ENCODE peak calls at places on chromosome 22, in seven cellular contexts. One of them, this sample, is unnamed.

GRCh38 chr22:46063861-46064235 is 86.5 kb upstream of the PPARA start:
- DNase-seq in C1 segment of cervical spinal cord: no peak
- DNase-seq in ecto neural progenitor cell: no peak
- DNase-seq in naive B cell: no peak
- DNase-seq in GM23338: no peak
- DNase-seq in substantia nigra: no peak
- DNase-seq in NCI-H1930: no peak
- DNase-seq in this sample: no peak

GRCh38 chr22:45010532-45010900 is 711 bp upstream of the PHF21B start:
- DNase-seq in C1 segment of cervical spinal cord: no peak
- DNase-seq in ecto neural progenitor cell: no peak
- DNase-seq in naive B cell: no peak
- DNase-seq in GM23338: no peak
- DNase-seq in substantia nigra: no peak
- DNase-seq in NCI-H1930: no peak
- DNase-seq in this sample: no peak

GRCh38 chr22:46454233-46454909 is 83.0 kb downstream of the CELSR1 start:
- DNase-seq in C1 segment of cervical spinal cord: no peak
- DNase-seq in ecto neural progenitor cell: no peak
- DNase-seq in naive B cell: no peak
- DNase-seq in GM23338: no peak
- DNase-seq in substantia nigra: no peak
- DNase-seq in NCI-H1930: no peak
- DNase-seq in this sample: no peak

GRCh38 chr22:48738204-48738980 is 1089.3 kb downstream of the BRD1 start:
- DNase-seq in C1 segment of cervical spinal cord: no peak
- DNase-seq in ecto neural progenitor cell: no peak
- DNase-seq in naive B cell: no peak
- DNase-seq in GM23338: no peak
- DNase-seq in substantia nigra: no peak
- DNase-seq in NCI-H1930: no peak
- DNase-seq in this sample: no peak

GRCh38 chr22:42214625-42215415 is 55.6 kb downstream of the TCF20 start:
- DNase-seq in C1 segment of cervical spinal cord: peak; percentile 85
- DNase-seq in ecto neural progenitor cell: peak; percentile 55
- DNase-seq in naive B cell: no peak
- DNase-seq in GM23338: no peak
- DNase-seq in substantia nigra: peak; percentile 93
- DNase-seq in NCI-H1930: no peak
- DNase-seq in this sample: no peak

GRCh38 chr22:19965771-19966709 is 24.4 kb upstream of the TXNRD2 start:
- DNase-seq in C1 segment of cervical spinal cord: no peak
- DNase-seq in ecto neural progenitor cell: no peak
- DNase-seq in naive B cell: no peak
- DNase-seq in GM23338: peak; percentile 76
- DNase-seq in substantia nigra: no peak
- DNase-seq in NCI-H1930: no peak
- DNase-seq in this sample: no peak

GRCh38 chr22:18095101-18095805 is 15.4 kb upstream of the TUBA8 start:
- DNase-seq in C1 segment of cervical spinal cord: no peak
- DNase-seq in ecto neural progenitor cell: no peak
- DNase-seq in naive B cell: no peak
- DNase-seq in GM23338: no peak
- DNase-seq in substantia nigra: no peak
- DNase-seq in NCI-H1930: no peak
- DNase-seq in this sample: peak; percentile 9

GRCh38 chr22:45885941-45886395 is 91.0 kb downstream of the WNT7B start:
- DNase-seq in C1 segment of cervical spinal cord: peak; percentile 35
- DNase-seq in ecto neural progenitor cell: peak; percentile 53
- DNase-seq in naive B cell: no peak
- DNase-seq in GM23338: no peak
- DNase-seq in substantia nigra: peak; percentile 19
- DNase-seq in NCI-H1930: no peak
- DNase-seq in this sample: no peak

GRCh38 chr22:42438293-42438650 is 6.1 kb upstream of the NFAM1 start:
- DNase-seq in C1 segment of cervical spinal cord: no peak
- DNase-seq in ecto neural progenitor cell: no peak
- DNase-seq in naive B cell: no peak
- DNase-seq in GM23338: peak; percentile 89
- DNase-seq in substantia nigra: no peak
- DNase-seq in NCI-H1930: no peak
- DNase-seq in this sample: no peak

GRCh38 chr22:37581534-37581933 is 1.6 kb upstream of the LGALS2 start:
- DNase-seq in C1 segment of cervical spinal cord: peak; percentile 61
- DNase-seq in ecto neural progenitor cell: no peak
- DNase-seq in naive B cell: no peak
- DNase-seq in GM23338: no peak
- DNase-seq in substantia nigra: peak; percentile 57
- DNase-seq in NCI-H1930: no peak
- DNase-seq in this sample: no peak

GRCh38 chr22:36741204-36741793 is 34.6 kb downstream of the IFT27 start:
- DNase-seq in C1 segment of cervical spinal cord: no peak
- DNase-seq in ecto neural progenitor cell: no peak
- DNase-seq in naive B cell: no peak
- DNase-seq in GM23338: peak; percentile 60
- DNase-seq in substantia nigra: no peak
- DNase-seq in NCI-H1930: peak; percentile 52
- DNase-seq in this sample: no peak

GRCh38 chr22:23302171-23303002 is 122.1 kb downstream of the BCR start:
- DNase-seq in C1 segment of cervical spinal cord: no peak
- DNase-seq in ecto neural progenitor cell: no peak
- DNase-seq in naive B cell: no peak
- DNase-seq in GM23338: no peak
- DNase-seq in substantia nigra: no peak
- DNase-seq in NCI-H1930: no peak
- DNase-seq in this sample: peak; percentile 53

GRCh38 chr22:46998346-46998745 is 235.9 kb downstream of the TBC1D22A start:
- DNase-seq in C1 segment of cervical spinal cord: no peak
- DNase-seq in ecto neural progenitor cell: no peak
- DNase-seq in naive B cell: no peak
- DNase-seq in GM23338: no peak
- DNase-seq in substantia nigra: no peak
- DNase-seq in NCI-H1930: no peak
- DNase-seq in this sample: no peak

GRCh38 chr22:46021577-46021976 is 44.6 kb upstream of the WNT7B start:
- DNase-seq in C1 segment of cervical spinal cord: no peak
- DNase-seq in ecto neural progenitor cell: no peak
- DNase-seq in naive B cell: no peak
- DNase-seq in GM23338: no peak
- DNase-seq in substantia nigra: no peak
- DNase-seq in NCI-H1930: no peak
- DNase-seq in this sample: no peak

GRCh38 chr22:30392661-30393321 is 4.0 kb upstream of the SEC14L2 start:
- DNase-seq in C1 segment of cervical spinal cord: no peak
- DNase-seq in ecto neural progenitor cell: peak; percentile 67
- DNase-seq in naive B cell: no peak
- DNase-seq in GM23338: no peak
- DNase-seq in substantia nigra: peak; percentile 23
- DNase-seq in NCI-H1930: no peak
- DNase-seq in this sample: no peak

GRCh38 chr22:38086001-38086845 is 2.2 kb upstream of the SLC16A8 start:
- DNase-seq in C1 segment of cervical spinal cord: no peak
- DNase-seq in ecto neural progenitor cell: peak; percentile 53
- DNase-seq in naive B cell: no peak
- DNase-seq in GM23338: peak; percentile 46
- DNase-seq in substantia nigra: no peak
- DNase-seq in NCI-H1930: no peak
- DNase-seq in this sample: no peak

GRCh38 chr22:24758164-24758799 is 16.2 kb downstream of the PIWIL3 start:
- DNase-seq in C1 segment of cervical spinal cord: no peak
- DNase-seq in ecto neural progenitor cell: no peak
- DNase-seq in naive B cell: peak; percentile 34
- DNase-seq in GM23338: peak; percentile 83
- DNase-seq in substantia nigra: no peak
- DNase-seq in NCI-H1930: peak; percentile 32
- DNase-seq in this sample: no peak

GRCh38 chr22:49972163-49973017 is 11.8 kb downstream of the PIM3 start:
- DNase-seq in C1 segment of cervical spinal cord: no peak
- DNase-seq in ecto neural progenitor cell: peak; percentile 49
- DNase-seq in naive B cell: no peak
- DNase-seq in GM23338: no peak
- DNase-seq in substantia nigra: no peak
- DNase-seq in NCI-H1930: no peak
- DNase-seq in this sample: no peak

GRCh38 chr22:20124083-20124787 is 7.2 kb upstream of the TRMT2A start:
- DNase-seq in C1 segment of cervical spinal cord: no peak
- DNase-seq in ecto neural progenitor cell: no peak
- DNase-seq in naive B cell: no peak
- DNase-seq in GM23338: no peak
- DNase-seq in substantia nigra: no peak
- DNase-seq in NCI-H1930: no peak
- DNase-seq in this sample: no peak

GRCh38 chr22:19637405-19638281 is 76.7 kb upstream of the SEPTIN5 start:
- DNase-seq in C1 segment of cervical spinal cord: no peak
- DNase-seq in ecto neural progenitor cell: no peak
- DNase-seq in naive B cell: no peak
- DNase-seq in GM23338: no peak
- DNase-seq in substantia nigra: no peak
- DNase-seq in NCI-H1930: no peak
- DNase-seq in this sample: no peak

GRCh38 chr22:38733329-38734202 is 22.2 kb downstream of the SUN2 start:
- DNase-seq in C1 segment of cervical spinal cord: peak; percentile 85
- DNase-seq in ecto neural progenitor cell: peak; percentile 63
- DNase-seq in naive B cell: peak; percentile 47
- DNase-seq in GM23338: peak; percentile 76
- DNase-seq in substantia nigra: peak; percentile 88
- DNase-seq in NCI-H1930: no peak
- DNase-seq in this sample: no peak

GRCh38 chr22:22711532-22711913 is 67.1 kb downstream of the GGTLC2 start:
- DNase-seq in C1 segment of cervical spinal cord: no peak
- DNase-seq in ecto neural progenitor cell: peak; percentile 12
- DNase-seq in naive B cell: no peak
- DNase-seq in GM23338: no peak
- DNase-seq in substantia nigra: no peak
- DNase-seq in NCI-H1930: no peak
- DNase-seq in this sample: no peak

GRCh38 chr22:49186756-49187155 is 640.9 kb downstream of the BRD1 start:
- DNase-seq in C1 segment of cervical spinal cord: no peak
- DNase-seq in ecto neural progenitor cell: no peak
- DNase-seq in naive B cell: no peak
- DNase-seq in GM23338: no peak
- DNase-seq in substantia nigra: no peak
- DNase-seq in NCI-H1930: no peak
- DNase-seq in this sample: no peak

GRCh38 chr22:39234157-39234793 is 10.5 kb downstream of the PDGFB start:
- DNase-seq in C1 segment of cervical spinal cord: no peak
- DNase-seq in ecto neural progenitor cell: no peak
- DNase-seq in naive B cell: no peak
- DNase-seq in GM23338: no peak
- DNase-seq in substantia nigra: no peak
- DNase-seq in NCI-H1930: no peak
- DNase-seq in this sample: no peak

GRCh38 chr22:41746563-41747400 is 47.5 kb downstream of the MEI1 start:
- DNase-seq in C1 segment of cervical spinal cord: peak; percentile 39
- DNase-seq in ecto neural progenitor cell: peak; percentile 77
- DNase-seq in naive B cell: peak; percentile 52
- DNase-seq in GM23338: peak; percentile 93
- DNase-seq in substantia nigra: peak; percentile 46
- DNase-seq in NCI-H1930: peak; percentile 49
- DNase-seq in this sample: peak; percentile 91

GRCh38 chr22:46318576-46318975 is 16.9 kb upstream of the TRMU start:
- DNase-seq in C1 segment of cervical spinal cord: no peak
- DNase-seq in ecto neural progenitor cell: no peak
- DNase-seq in naive B cell: no peak
- DNase-seq in GM23338: no peak
- DNase-seq in substantia nigra: no peak
- DNase-seq in NCI-H1930: no peak
- DNase-seq in this sample: no peak

GRCh38 chr22:50544746-50545253 is 899 bp upstream of the KLHDC7B start:
- DNase-seq in C1 segment of cervical spinal cord: no peak
- DNase-seq in ecto neural progenitor cell: no peak
- DNase-seq in naive B cell: no peak
- DNase-seq in GM23338: no peak
- DNase-seq in substantia nigra: no peak
- DNase-seq in NCI-H1930: no peak
- DNase-seq in this sample: no peak

GRCh38 chr22:34902335-34902734 is 163.6 kb upstream of the ISX start:
- DNase-seq in C1 segment of cervical spinal cord: no peak
- DNase-seq in ecto neural progenitor cell: no peak
- DNase-seq in naive B cell: no peak
- DNase-seq in GM23338: no peak
- DNase-seq in substantia nigra: no peak
- DNase-seq in NCI-H1930: no peak
- DNase-seq in this sample: no peak

GRCh38 chr22:36022162-36022561 is 6.5 kb downstream of the RBFOX2 start:
- DNase-seq in C1 segment of cervical spinal cord: no peak
- DNase-seq in ecto neural progenitor cell: no peak
- DNase-seq in naive B cell: no peak
- DNase-seq in GM23338: no peak
- DNase-seq in substantia nigra: no peak
- DNase-seq in NCI-H1930: no peak
- DNase-seq in this sample: peak; percentile 8

GRCh38 chr22:39325392-39325932 is 6.0 kb upstream of the RPL3 start:
- DNase-seq in C1 segment of cervical spinal cord: no peak
- DNase-seq in ecto neural progenitor cell: no peak
- DNase-seq in naive B cell: no peak
- DNase-seq in GM23338: no peak
- DNase-seq in substantia nigra: no peak
- DNase-seq in NCI-H1930: no peak
- DNase-seq in this sample: no peak

GRCh38 chr22:29811377-29811776 is 26.7 kb downstream of the ASCC2 start:
- DNase-seq in C1 segment of cervical spinal cord: no peak
- DNase-seq in ecto neural progenitor cell: no peak
- DNase-seq in naive B cell: no peak
- DNase-seq in GM23338: no peak
- DNase-seq in substantia nigra: no peak
- DNase-seq in NCI-H1930: no peak
- DNase-seq in this sample: no peak

GRCh38 chr22:19132693-19133400 is 1.7 kb downstream of the TSSK2 start:
- DNase-seq in C1 segment of cervical spinal cord: no peak
- DNase-seq in ecto neural progenitor cell: no peak
- DNase-seq in naive B cell: no peak
- DNase-seq in GM23338: no peak
- DNase-seq in substantia nigra: no peak
- DNase-seq in NCI-H1930: no peak
- DNase-seq in this sample: no peak

GRCh38 chr22:19974935-19975706 is 33.5 kb upstream of the TXNRD2 start:
- DNase-seq in C1 segment of cervical spinal cord: no peak
- DNase-seq in ecto neural progenitor cell: no peak
- DNase-seq in naive B cell: no peak
- DNase-seq in GM23338: peak; percentile 32
- DNase-seq in substantia nigra: no peak
- DNase-seq in NCI-H1930: no peak
- DNase-seq in this sample: no peak

GRCh38 chr22:29394931-29395581 is 6.7 kb upstream of the AP1B1 start:
- DNase-seq in C1 segment of cervical spinal cord: peak; percentile 35
- DNase-seq in ecto neural progenitor cell: peak; percentile 77
- DNase-seq in naive B cell: peak; percentile 69
- DNase-seq in GM23338: peak; percentile 93
- DNase-seq in substantia nigra: no peak
- DNase-seq in NCI-H1930: peak; percentile 65
- DNase-seq in this sample: peak; percentile 69

GRCh38 chr22:47379037-47379436 is 616.6 kb downstream of the TBC1D22A start:
- DNase-seq in C1 segment of cervical spinal cord: no peak
- DNase-seq in ecto neural progenitor cell: no peak
- DNase-seq in naive B cell: no peak
- DNase-seq in GM23338: no peak
- DNase-seq in substantia nigra: no peak
- DNase-seq in NCI-H1930: no peak
- DNase-seq in this sample: no peak

GRCh38 chr22:49289822-49290221 is 537.9 kb downstream of the BRD1 start:
- DNase-seq in C1 segment of cervical spinal cord: no peak
- DNase-seq in ecto neural progenitor cell: peak; percentile 40
- DNase-seq in naive B cell: no peak
- DNase-seq in GM23338: no peak
- DNase-seq in substantia nigra: no peak
- DNase-seq in NCI-H1930: no peak
- DNase-seq in this sample: no peak

GRCh38 chr22:35785181-35785923 is 67.7 kb downstream of the APOL5 start:
- DNase-seq in C1 segment of cervical spinal cord: no peak
- DNase-seq in ecto neural progenitor cell: no peak
- DNase-seq in naive B cell: no peak
- DNase-seq in GM23338: no peak
- DNase-seq in substantia nigra: no peak
- DNase-seq in NCI-H1930: no peak
- DNase-seq in this sample: no peak

GRCh38 chr22:23503142-23503541 is 76.9 kb downstream of the IGLL1 start:
- DNase-seq in C1 segment of cervical spinal cord: no peak
- DNase-seq in ecto neural progenitor cell: no peak
- DNase-seq in naive B cell: no peak
- DNase-seq in GM23338: no peak
- DNase-seq in substantia nigra: no peak
- DNase-seq in NCI-H1930: no peak
- DNase-seq in this sample: no peak

This sample was measured in kidney glomerular epithelial cell.